ENCODE peak calls at places on chromosomes 2 and 18, in four cellular contexts. Q is OCI-LY7; B is CD4-positive, alpha-beta T cell; D is Caco-2. H is an unnamed sample.

GRCh38 chr2:216551234-216551633 is 52.6 kb downstream of the RPL37A start:
- DNase-seq in B (no peak), Q (no peak), D (no peak), H (peak; percentile 39)

GRCh38 chr2:66024396-66024795 is 410.5 kb upstream of the MEIS1 start:
- DNase-seq in Q (no peak), B (no peak), D (peak; percentile 40), H (no peak)

GRCh38 chr2:59277656-59278055 is 1036.5 kb upstream of the FANCL start:
- DNase-seq in B (no peak), Q (no peak), D (no peak), H (no peak)

GRCh38 chr18:79809482-79810192 is 11.9 kb downstream of the KCNG2 start:
- DNase-seq in Q (no peak), B (no peak), D (no peak), H (no peak)

GRCh38 chr2:170929686-170930050 is 615 bp downstream of the GORASP2 start:
- DNase-seq in Q (peak; percentile 72), B (peak; percentile 32), D (peak; percentile 78), H (no peak)

GRCh38 chr2:134466141-134466540 is 212.3 kb downstream of the MGAT5 start:
- DNase-seq in D (peak; percentile 62), Q (peak; percentile 65), B (peak; percentile 29), H (no peak)

GRCh38 chr2:20496069-20496468 is 49.2 kb downstream of the RHOB start:
- DNase-seq in D (no peak), Q (no peak), B (no peak), H (no peak)

GRCh38 chr2:236215196-236215595 is 47.0 kb upstream of the GBX2 start:
- DNase-seq in B (no peak), Q (no peak), D (no peak), H (no peak)

GRCh38 chr18:47669815-47670214 is 260.6 kb downstream of the SMAD2 start:
- DNase-seq in B (no peak), D (no peak), Q (no peak), H (no peak)

GRCh38 chr2:216002274-216002673 is 11.1 kb downstream of the MREG start:
- DNase-seq in Q (no peak), B (no peak), D (no peak), H (no peak)

GRCh38 chr2:197204855-197205254 is 105.7 kb downstream of the ANKRD44 start:
- DNase-seq in D (no peak), B (no peak), Q (no peak), H (peak; percentile 28)

GRCh38 chr18:8365006-8365405 is 244.2 kb upstream of the RAB12 start:
- DNase-seq in B (no peak), D (no peak), Q (no peak), H (no peak)

GRCh38 chr2:55919574-55919973 is 4.0 kb downstream of the EFEMP1 start:
- DNase-seq in Q (no peak), D (no peak), B (no peak), H (no peak)

GRCh38 chr2:204535764-204536163 is 9.5 kb upstream of the PARD3B start:
- DNase-seq in Q (no peak), D (no peak), B (no peak), H (no peak)

GRCh38 chr2:69831354-69831905 is 2.0 kb downstream of the GMCL1 start:
- DNase-seq in D (no peak), Q (no peak), B (no peak), H (peak; percentile 43)

GRCh38 chr2:13996527-13996926 is 636.0 kb upstream of the LRATD1 start:
- DNase-seq in B (no peak), D (no peak), Q (no peak), H (no peak)

GRCh38 chr2:138536740-138537139 is 35.2 kb downstream of the SPOPL start:
- DNase-seq in B (no peak), Q (no peak), D (no peak), H (no peak)

GRCh38 chr2:12502759-12503158 is 214.0 kb upstream of the TRIB2 start:
- DNase-seq in B (no peak), Q (no peak), D (no peak), H (no peak)

GRCh38 chr2:216829533-216829932 is 30.3 kb downstream of the TNP1 start:
- DNase-seq in Q (no peak), D (no peak), B (no peak), H (peak; percentile 28)

GRCh38 chr2:191252699-191253098 is 7.5 kb downstream of the MYO1B start:
- DNase-seq in Q (no peak), B (no peak), D (no peak), H (no peak)

GRCh38 chr2:232525796-232526195 is at the start of gene CHRND:
- DNase-seq in B (no peak), Q (no peak), D (no peak), H (no peak)

GRCh38 chr2:393711-394696 is 106.1 kb upstream of the ALKAL2 start:
- DNase-seq in B (peak; percentile 58), Q (no peak), D (no peak), H (peak; percentile 18)

GRCh38 chr2:111201214-111201613 is 80.5 kb downstream of the BCL2L11 start:
- DNase-seq in D (no peak), Q (no peak), B (no peak), H (no peak)

GRCh38 chr2:1505031-1505441 is 91.8 kb downstream of the TPO start:
- DNase-seq in B (no peak), Q (no peak), D (peak; percentile 20), H (no peak)

GRCh38 chr2:106192752-106193490 is 1.2 kb downstream of the UXS1 start:
- DNase-seq in D (no peak), Q (peak; percentile 7), B (peak; percentile 18), H (peak; percentile 19)

GRCh38 chr2:14492920-14493503 is 139.5 kb upstream of the LRATD1 start:
- DNase-seq in D (no peak), B (no peak), Q (no peak), H (peak; percentile 74)

GRCh38 chr2:154532763-154533162 is 165.7 kb upstream of the KCNJ3 start:
- DNase-seq in B (no peak), Q (no peak), D (no peak), H (no peak)

GRCh38 chr2:219870023-219870422 is 242.6 kb downstream of the SLC4A3 start:
- DNase-seq in B (no peak), Q (no peak), D (no peak), H (no peak)

GRCh38 chr2:68740184-68740914 is 5.7 kb downstream of the ARHGAP25 start:
- DNase-seq in B (no peak), Q (no peak), D (no peak), H (no peak)

GRCh38 chr2:108938069-108938710 is 50.8 kb downstream of the EDAR start:
- DNase-seq in B (peak; percentile 7), Q (peak; percentile 9), D (no peak), H (no peak)

GRCh38 chr2:111663471-111663951 is 220.5 kb downstream of the ANAPC1 start:
- DNase-seq in D (peak; percentile 57), B (no peak), Q (no peak), H (no peak)

GRCh38 chr18:3593381-3593903 is 143.5 kb downstream of the TGIF1 start:
- DNase-seq in Q (no peak), B (no peak), D (peak; percentile 69), H (peak; percentile 81)

GRCh38 chr2:16030206-16031054 is 90.1 kb downstream of the MYCN start:
- DNase-seq in Q (no peak), D (no peak), B (no peak), H (no peak)

GRCh38 chr18:61637905-61638304 is 254.9 kb downstream of the RNF152 start:
- DNase-seq in B (no peak), D (no peak), Q (no peak), H (no peak)

GRCh38 chr2:69177785-69178636 is 165.0 kb downstream of the ANTXR1 start:
- DNase-seq in B (no peak), Q (no peak), D (peak; percentile 64), H (no peak)

GRCh38 chr2:72325592-72326422 is 178.1 kb upstream of the CYP26B1 start:
- DNase-seq in D (peak; percentile 46), Q (peak; percentile 18), B (no peak), H (no peak)
- TF ChIP-seq CTCF in D (peak; percentile 74), Q (peak; percentile 82), B (no peak), H (peak; percentile 54)

DNA sequence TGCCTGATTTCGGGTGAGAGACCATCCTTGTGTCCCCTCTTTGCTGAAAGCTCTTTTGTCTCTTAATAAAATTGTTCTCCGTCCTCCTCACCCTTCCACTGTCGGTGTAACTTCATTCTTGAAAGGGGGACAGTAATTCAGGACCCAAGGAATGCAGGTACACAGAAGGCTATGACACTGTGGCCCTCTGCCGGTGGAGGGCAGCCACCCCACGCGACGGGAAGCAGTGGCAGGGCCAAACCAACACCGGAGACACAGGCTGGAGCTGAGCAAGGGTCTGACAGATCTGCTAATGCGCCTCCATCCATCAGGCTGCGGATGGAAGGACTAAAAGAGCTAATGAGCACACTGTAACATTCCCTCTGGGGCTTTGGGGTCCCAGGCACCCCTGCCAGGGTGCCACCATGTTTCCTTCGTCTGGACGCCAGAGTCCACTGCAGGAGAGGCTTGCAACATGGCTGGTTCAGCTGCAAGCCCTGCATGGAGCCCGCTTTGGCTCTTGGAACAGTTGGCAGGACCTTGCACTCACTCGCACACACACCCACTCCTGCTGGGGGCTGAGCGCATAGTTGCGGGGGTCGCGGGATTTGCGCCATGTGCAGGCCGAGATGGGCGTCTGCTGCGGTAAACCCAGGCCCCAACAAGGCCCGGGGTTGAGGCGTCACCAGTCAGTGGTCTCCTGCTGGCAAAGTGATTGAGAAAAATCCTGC is 544.1 kb upstream of the CDH7 start:
- DNase-seq in B (no peak), Q (no peak), D (no peak), H (no peak)
- TF ChIP-seq CTCF in B (no peak), Q (peak; percentile 36), D (peak; percentile 27), H (no peak)

DNA sequence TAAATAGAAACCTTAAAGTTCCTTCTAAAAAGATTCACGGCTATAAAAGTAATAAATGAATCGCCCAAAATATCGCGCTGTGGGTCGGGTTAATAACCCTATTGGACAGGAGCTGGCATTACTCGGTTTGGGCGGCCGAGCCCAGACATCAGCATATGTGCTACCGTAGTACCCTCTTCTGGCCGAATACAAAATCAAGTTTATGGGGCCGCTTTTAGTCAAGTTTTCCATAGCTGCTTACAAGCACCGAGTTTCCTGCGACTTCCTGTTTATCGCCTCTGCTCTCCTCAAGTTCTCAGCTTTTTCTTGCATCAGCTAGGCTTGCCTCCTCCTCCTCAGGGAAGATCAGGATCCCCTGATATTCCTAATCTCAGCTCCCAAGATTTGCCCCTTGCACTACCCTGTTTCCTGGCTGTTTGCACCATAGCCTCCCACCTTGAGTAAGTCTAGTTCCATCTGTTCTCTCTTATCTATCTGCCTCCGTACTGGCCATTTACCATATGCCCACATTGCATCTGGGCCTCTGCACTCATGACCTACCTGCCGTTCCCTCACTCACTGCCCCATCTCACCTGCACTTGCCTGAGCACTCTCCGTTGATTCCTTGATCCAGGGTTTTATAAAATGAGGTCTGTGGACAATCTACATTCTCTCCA is 56.1 kb downstream of the SLC35F5 start:
- DNase-seq in D (no peak), B (peak; percentile 15), Q (peak; percentile 77), H (no peak)
- TF ChIP-seq CTCF in D (peak; percentile 18), B (peak; percentile 61), Q (peak; percentile 70), H (no peak)

GRCh38 chr18:22332590-22332989 is 85.1 kb downstream of the CTAGE1 start:
- DNase-seq in B (no peak), D (no peak), Q (peak; percentile 5), H (no peak)
- TF ChIP-seq CTCF in B (no peak), D (no peak), Q (peak; percentile 51), H (no peak)

DNA sequence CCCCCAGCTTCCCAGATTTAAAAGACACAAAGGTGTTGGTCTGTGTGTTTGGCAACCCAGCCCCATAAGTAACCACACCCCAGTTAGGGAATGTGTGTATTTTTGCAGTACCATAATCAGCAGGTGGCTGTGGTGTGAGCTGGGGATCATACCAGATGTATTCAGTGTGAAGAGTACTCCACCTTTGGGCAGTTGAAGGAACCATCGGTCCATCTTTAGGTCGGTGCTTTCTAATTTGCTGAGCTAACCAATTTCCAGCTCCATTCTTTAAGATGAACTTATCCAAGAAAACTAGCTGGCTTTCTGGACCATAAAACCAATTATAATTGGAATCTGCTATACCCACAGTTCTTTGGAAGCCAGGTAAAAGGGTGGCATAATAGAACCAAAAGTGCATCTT is 3.2 kb downstream of the DSEL start:
- DNase-seq in D (no peak), Q (no peak), B (no peak), H (no peak)
- TF ChIP-seq CTCF in D (no peak), Q (no peak), B (no peak), H (peak; percentile 25)

H was measured in astrocyte of the cerebellum.